ENCODE peak calls at places on chromosomes 1 and 21, in ten cellular contexts. R is activated T-helper 1 cell treated with anti-CD3 and anti-CD28 coated beads, Interleukin-12 subunit alpha, Interleukin-12 subunit beta, Interleukin-2, Interleukin-4 antibody, amounts not matched to agents 30 ng/mL and 10 ng/mL and 1 ng/mL, durations not matched to agents 14 hours and 24 hours and 36 hours; V is heart left ventricle; I is pancreas; A is astrocyte of the spinal cord; J is astrocyte of the hippocampus; C is hepatic stellate cell; P is Right ventricle myocardium superior; L is effector memory CD8-positive, alpha-beta T cell; X is tibial artery. E is an unnamed sample.

GRCh38 chr1:155007253-155007828 is 4.7 kb downstream of the ZBTB7B start:
- DNase-seq in R (no peak), V (peak; percentile 76), I (peak; percentile 78), A (no peak), J (no peak), C (no peak), P (peak; percentile 85), L (no peak), X (no peak), E (no peak)

GRCh38 chr1:243316366-243316989 is 60.6 kb downstream of the SDCCAG8 start:
- DNase-seq in R (no peak), V (no peak), I (no peak), A (no peak), J (peak; percentile 22), C (no peak), P (no peak), L (no peak), X (no peak), E (no peak)

GRCh38 chr1:181104790-181105133 is 16.3 kb downstream of the IER5 start:
- DNase-seq in R (no peak), V (no peak), I (no peak), A (no peak), J (peak; percentile 65), C (no peak), P (no peak), L (peak; percentile 47), X (no peak), E (no peak)

GRCh38 chr1:193019442-193020026 is 39.6 kb downstream of the UCHL5 start:
- DNase-seq in R (no peak), V (no peak), I (no peak), A (peak; percentile 73), J (peak; percentile 72), C (peak; percentile 3), P (no peak), L (peak; percentile 22), X (no peak), E (peak; percentile 86)

GRCh38 chr1:147084273-147085096 is 87.8 kb downstream of the PRKAB2 start:
- DNase-seq in R (peak; percentile 70), V (peak; percentile 60), I (peak; percentile 29), A (peak; percentile 91), J (peak; percentile 86), C (peak; percentile 71), P (peak; percentile 61), L (peak; percentile 51), X (peak; percentile 64), E (peak; percentile 69)

GRCh38 chr21:35417762-35418161 is 368.7 kb upstream of the RUNX1 start:
- DNase-seq in R (no peak), V (no peak), I (no peak), A (no peak), J (no peak), C (no peak), P (no peak), L (no peak), X (no peak), E (no peak)

GRCh38 chr1:6496360-6496704 is 4.9 kb upstream of the PLEKHG5 start:
- DNase-seq in R (no peak), V (no peak), I (no peak), A (no peak), J (no peak), C (no peak), P (no peak), L (no peak), X (no peak), E (no peak)

GRCh38 chr1:109984190-109984455 is 442 bp upstream of the AHCYL1 start:
- DNase-seq in R (no peak), V (no peak), I (no peak), A (no peak), J (no peak), C (peak; percentile 53), P (no peak), L (no peak), X (peak; percentile 55), E (peak; percentile 80)

GRCh38 chr1:111089638-111090037 is 50.3 kb downstream of the DRAM2 start:
- DNase-seq in R (no peak), V (no peak), I (no peak), A (no peak), J (no peak), C (no peak), P (no peak), L (no peak), X (no peak), E (no peak)

GRCh38 chr1:72837781-72838180 is 555.4 kb upstream of the NEGR1 start:
- DNase-seq in R (no peak), V (no peak), I (no peak), A (no peak), J (no peak), C (no peak), P (no peak), L (no peak), X (no peak), E (no peak)

GRCh38 chr1:187433598-187433997 is 604.8 kb downstream of the PLA2G4A start:
- DNase-seq in R (no peak), V (no peak), I (no peak), A (peak; percentile 34), J (peak; percentile 2), C (no peak), P (no peak), L (no peak), X (no peak), E (no peak)

GRCh38 chr1:25094229-25094628 is 138.1 kb downstream of the SYF2 start:
- DNase-seq in R (no peak), V (no peak), I (no peak), A (no peak), J (no peak), C (no peak), P (no peak), L (no peak), X (no peak), E (no peak)

GRCh38 chr1:197184190-197184589 is 37.7 kb upstream of the ASPM start:
- DNase-seq in R (no peak), V (no peak), I (no peak), A (no peak), J (no peak), C (no peak), P (no peak), L (no peak), X (no peak), E (no peak)

GRCh38 chr21:46083271-46084040 is 14.5 kb upstream of the COL6A2 start:
- DNase-seq in R (no peak), V (no peak), I (no peak), A (peak; percentile 50), J (no peak), C (no peak), P (no peak), L (no peak), X (no peak), E (no peak)

GRCh38 chr1:93988634-93989350 is 79.6 kb upstream of the GCLM start:
- DNase-seq in R (no peak), V (no peak), I (no peak), A (peak; percentile 87), J (peak; percentile 82), C (peak; percentile 31), P (no peak), L (no peak), X (no peak), E (peak; percentile 97)

GRCh38 chr21:43910460-43910859 is 45.4 kb downstream of the AGPAT3 start:
- DNase-seq in R (no peak), V (no peak), I (no peak), A (no peak), J (no peak), C (no peak), P (no peak), L (no peak), X (no peak), E (no peak)

GRCh38 chr1:97334454-97334853 is 586.4 kb downstream of the DPYD start:
- DNase-seq in R (no peak), V (no peak), I (no peak), A (peak; percentile 90), J (peak; percentile 90), C (peak; percentile 15), P (no peak), L (no peak), X (no peak), E (peak; percentile 81)